ENCODE peak calls at places on chromosomes 11 and 22, in five cellular contexts. One of them, this sample, is unnamed.

GRCh38 chr11:128867277-128867676 is at the start of gene KCNJ1:
- DNase-seq in uterus: no peak
- DNase-seq in IMR-90: no peak
- DNase-seq in activated T-cell treated with anti-CD3 and anti-CD28 coated beads for 1 hour: no peak
- DNase-seq in Caki2: no peak
- DNase-seq in this sample: no peak

GRCh38 chr11:124670732-124671131 is 2.8 kb downstream of the SIAE start:
- DNase-seq in IMR-90: peak
- DNase-seq in uterus: no peak
- DNase-seq in activated T-cell treated with anti-CD3 and anti-CD28 coated beads for 1 hour: no peak
- DNase-seq in Caki2: no peak
- DNase-seq in this sample: no peak

GRCh38 chr11:64058494-64058893 is 22.8 kb downstream of the FLRT1 start:
- DNase-seq in Caki2: no peak
- DNase-seq in IMR-90: no peak
- DNase-seq in activated T-cell treated with anti-CD3 and anti-CD28 coated beads for 1 hour: no peak
- DNase-seq in uterus: no peak
- DNase-seq in this sample: no peak

GRCh38 chr11:7673724-7674434 is 579 bp upstream of the CYB5R2 start:
- DNase-seq in uterus: peak
- DNase-seq in IMR-90: no peak
- DNase-seq in activated T-cell treated with anti-CD3 and anti-CD28 coated beads for 1 hour: no peak
- DNase-seq in Caki2: no peak
- DNase-seq in this sample: peak

GRCh38 chr11:61531033-61531432 is 22.5 kb downstream of the LRRC10B start:
- DNase-seq in Caki2: no peak
- DNase-seq in IMR-90: no peak
- DNase-seq in uterus: no peak
- DNase-seq in activated T-cell treated with anti-CD3 and anti-CD28 coated beads for 1 hour: no peak
- DNase-seq in this sample: no peak

GRCh38 chr22:38968801-38969200 is 11.4 kb downstream of the APOBEC3A start:
- DNase-seq in IMR-90: no peak
- DNase-seq in activated T-cell treated with anti-CD3 and anti-CD28 coated beads for 1 hour: no peak
- DNase-seq in Caki2: no peak
- DNase-seq in uterus: no peak
- DNase-seq in this sample: no peak

GRCh38 chr22:41526226-41526531 is 18.1 kb downstream of the POLR3H start:
- DNase-seq in uterus: no peak
- DNase-seq in Caki2: no peak
- DNase-seq in IMR-90: no peak
- DNase-seq in activated T-cell treated with anti-CD3 and anti-CD28 coated beads for 1 hour: no peak
- DNase-seq in this sample: no peak

GRCh38 chr11:13486926-13487660 is 8.7 kb downstream of the PTH start:
- DNase-seq in activated T-cell treated with anti-CD3 and anti-CD28 coated beads for 1 hour: peak
- DNase-seq in Caki2: peak
- DNase-seq in uterus: no peak
- DNase-seq in IMR-90: no peak
- DNase-seq in this sample: no peak

GRCh38 chr11:13303668-13304649 is 26.4 kb downstream of the BMAL1 start:
- DNase-seq in Caki2: no peak
- DNase-seq in IMR-90: no peak
- DNase-seq in uterus: no peak
- DNase-seq in activated T-cell treated with anti-CD3 and anti-CD28 coated beads for 1 hour: no peak
- DNase-seq in this sample: no peak